ENCODE peak calls at places on chromosome 2, in four cellular contexts. X is CD8-positive, alpha-beta T cell; W is mesendoderm; G is SK-N-SH. O is an unnamed sample.

GRCh38 chr2:25358249-25358815 is 16.6 kb upstream of the DNMT3A start:
- DNase-seq in X (no peak), G (no peak), W (no peak), O (no peak)

GRCh38 chr2:152658221-152658620 is 59.0 kb downstream of the PRPF40A start:
- DNase-seq in X (no peak), G (no peak), W (no peak), O (no peak)

GRCh38 chr2:89833780-89834117 is 1142.3 kb downstream of the RPIA start:
- DNase-seq in G (no peak), W (peak; percentile 68), X (no peak), O (no peak)

GRCh38 chr2:233811087-233811486 is 33.0 kb downstream of the MROH2A start:
- DNase-seq in X (no peak), G (no peak), W (no peak), O (no peak)

GRCh38 chr2:127092306-127092705 is 14.6 kb downstream of the BIN1 start:
- DNase-seq in W (no peak), X (no peak), G (no peak), O (no peak)

GRCh38 chr2:108579631-108580030 is 45.4 kb downstream of the LIMS1 start:
- DNase-seq in X (no peak), W (no peak), G (no peak), O (no peak)

GRCh38 chr2:114022360-114023085 is 132.6 kb downstream of the ACTR3 start:
- DNase-seq in W (peak; percentile 7), G (no peak), X (no peak), O (no peak)

GRCh38 chr2:240974771-240975572 is 23.4 kb upstream of the SNED1 start:
- DNase-seq in X (no peak), W (no peak), G (no peak), O (no peak)

GRCh38 chr2:105864262-105864661 is 119.5 kb downstream of the NCK2 start:
- DNase-seq in X (no peak), W (no peak), G (no peak), O (no peak)

GRCh38 chr2:105868060-105868459 is 123.3 kb downstream of the NCK2 start:
- DNase-seq in W (no peak), X (no peak), G (no peak), O (no peak)

GRCh38 chr2:105865222-105865913 is 120.7 kb downstream of the NCK2 start:
- DNase-seq in X (no peak), G (no peak), W (no peak), O (no peak)

GRCh38 chr2:105869318-105869717 is 124.6 kb downstream of the NCK2 start:
- DNase-seq in X (no peak), W (no peak), G (no peak), O (no peak)

DNA sequence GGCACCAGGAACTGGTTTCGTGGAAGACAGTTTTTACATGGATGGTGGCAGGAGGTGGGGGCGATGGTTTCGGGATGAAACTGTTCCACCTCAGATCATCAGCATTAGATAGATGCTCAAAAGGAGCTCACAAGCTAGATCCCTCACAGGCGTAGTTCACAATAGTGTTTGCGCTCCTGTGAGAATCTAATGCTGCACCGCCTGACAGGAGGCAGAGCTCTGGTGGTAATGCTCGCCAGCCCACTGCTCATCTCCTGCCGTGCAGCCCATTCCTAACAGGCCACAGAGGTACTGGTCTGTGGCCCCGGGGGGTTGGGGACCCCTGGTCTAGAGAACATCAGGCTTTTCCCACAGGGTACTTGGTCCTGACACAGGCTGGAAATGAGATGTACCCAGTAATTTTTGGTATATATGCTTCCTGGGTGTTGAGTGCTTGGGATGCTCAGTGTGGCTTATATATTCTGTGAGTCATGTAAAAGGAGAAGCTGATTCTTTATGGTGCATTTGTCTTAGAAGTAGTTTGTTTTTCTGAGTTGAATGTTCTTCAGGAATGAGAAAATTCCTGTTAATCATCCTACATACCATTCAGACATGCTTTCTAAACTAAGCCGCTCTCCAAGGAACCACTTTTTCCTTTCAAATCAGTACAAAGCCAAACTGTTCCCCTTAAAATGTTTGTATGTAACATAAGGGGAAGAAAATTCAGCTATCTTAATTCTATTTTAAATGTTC is 121.9 kb downstream of the NCK2 start:
- DNase-seq in X (no peak), W (no peak), G (no peak), O (no peak)
- H3K4me1 ChIP-seq in X (peaks cover 90% of the 10 kb centered on the region), W (no peaks in the 10 kb centered on the region), G (peaks cover 34% of the 10 kb centered on the region), O (no peaks in the 10 kb centered on the region)

GRCh38 chr2:63589148-63589972 is 597 bp downstream of the MDH1 start:
- DNase-seq in X (no peak), W (peak; percentile 73), G (peak; percentile 19), O (peak; percentile 23)

GRCh38 chr2:63594622-63595021 is 5.9 kb downstream of the MDH1 start:
- DNase-seq in G (no peak), X (no peak), W (no peak), O (no peak)

GRCh38 chr2:63588385-63589147 is at the start of the genes MDH1 and WDPCP:
- DNase-seq in W (peak; percentile 100), G (peak; percentile 79), X (peak; percentile 92), O (peak; percentile 98)

GRCh38 chr2:63590621-63591408 is 2.1 kb downstream of the MDH1 start:
- DNase-seq in G (no peak), X (no peak), W (peak; percentile 53), O (no peak)

DNA sequence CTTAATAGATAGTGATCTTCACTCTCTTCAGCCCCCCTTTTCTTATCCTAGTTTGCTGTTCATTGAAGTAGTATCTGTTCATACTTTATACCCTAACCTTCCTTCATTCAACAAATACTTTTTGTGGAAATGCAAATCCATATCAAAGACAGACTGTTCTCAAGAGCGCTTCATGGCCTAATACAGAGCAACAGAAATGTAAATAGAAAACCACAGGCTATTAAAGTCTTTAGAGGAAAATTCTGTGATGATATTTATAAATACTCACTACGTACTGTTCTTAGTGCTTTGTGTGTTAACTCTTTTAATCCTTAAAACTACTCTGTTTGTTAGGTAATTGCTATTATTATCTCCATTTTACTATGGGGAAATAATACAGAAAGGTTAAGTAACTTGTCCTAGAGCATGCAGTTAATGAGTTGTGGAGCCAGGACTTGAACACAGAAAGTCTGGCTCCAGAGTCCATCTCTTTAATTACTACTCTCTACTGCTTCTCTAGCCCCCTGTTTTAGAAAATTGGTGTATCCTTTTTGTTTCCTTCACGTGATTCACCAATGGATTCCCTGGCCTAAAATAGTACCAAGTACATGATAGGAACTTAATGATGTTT is 2.9 kb downstream of the MDH1 start:
- DNase-seq in G (no peak), X (no peak), W (no peak), O (no peak)
- H3K4me3 ChIP-seq in G (no peak overlapping the region), X (no peak overlapping the region), W (no peak overlapping the region), O (no peak overlapping the region)

DNA sequence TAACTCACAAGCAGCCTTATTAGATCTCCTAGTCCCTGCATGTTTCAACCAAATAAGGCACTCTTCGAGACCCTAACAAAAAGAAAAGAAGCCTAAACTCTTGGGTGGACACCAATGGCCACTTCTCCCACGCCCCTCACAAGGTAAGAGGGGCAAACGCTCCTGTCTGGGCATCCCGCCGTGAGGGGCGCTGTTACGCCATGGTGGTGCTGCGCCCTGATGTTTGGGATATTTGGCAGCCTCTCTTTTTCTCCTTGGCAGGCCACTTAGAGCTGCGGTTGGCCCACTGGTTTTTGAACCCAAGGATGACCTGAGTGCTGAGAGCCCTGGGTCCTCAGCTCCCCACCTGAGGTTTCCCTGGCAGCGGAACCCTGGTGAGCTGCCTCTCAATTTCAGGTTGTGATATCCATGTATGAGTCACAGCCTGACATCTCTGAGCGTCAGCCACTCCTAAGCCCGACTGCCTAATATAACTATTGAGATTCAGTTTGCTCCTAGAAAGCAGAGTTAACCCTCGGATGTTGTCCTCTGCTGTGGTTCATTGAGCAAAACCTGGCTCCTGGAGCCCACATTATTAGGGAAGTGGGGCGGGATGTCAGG is 103.3 kb downstream of the COL6A3 start:
- DNase-seq in X (no peak), W (no peak), G (no peak), O (no peak)
- H3K4me1 ChIP-seq in X (no peaks in the 10 kb centered on the region), W (no peaks in the 10 kb centered on the region), G (peaks cover 17% of the 10 kb centered on the region), O (peaks cover 5% of the 10 kb centered on the region)

GRCh38 chr2:201260302-201260800 is at the start of gene CASP8:
- DNase-seq in W (peak; percentile 23), X (peak; percentile 69), G (no peak), O (no peak)

GRCh38 chr2:201262718-201263117 is 2.4 kb downstream of the CASP8 start:
- DNase-seq in W (no peak), G (no peak), X (no peak), O (no peak)

GRCh38 chr2:201263774-201264173 is 3.4 kb downstream of the CASP8 start:
- DNase-seq in W (no peak), X (peak; percentile 37), G (no peak), O (no peak)

GRCh38 chr2:201261471-201261870 is 1.1 kb downstream of the CASP8 start:
- DNase-seq in X (peak; percentile 68), G (no peak), W (no peak), O (no peak)

GRCh38 chr2:201261911-201262310 is 1.6 kb downstream of the CASP8 start:
- DNase-seq in G (no peak), W (no peak), X (no peak), O (no peak)
- H3K4me3 ChIP-seq in G (no peak overlapping the region), W (no peak overlapping the region), X (peak overlapping the region; percentile 56), O (no peak overlapping the region)

GRCh38 chr2:217434183-217434620 is 568.6 kb downstream of the TNS1 start:
- DNase-seq in W (peak; percentile 95), X (peak; percentile 16), G (peak; percentile 82), O (peak; percentile 75)

GRCh38 chr2:217431577-217432269 is 571.1 kb downstream of the TNS1 start:
- DNase-seq in G (no peak), X (no peak), W (no peak), O (no peak)

GRCh38 chr2:217430916-217431576 is 571.2 kb upstream of the TNP1 start:
- DNase-seq in G (no peak), X (no peak), W (no peak), O (no peak)

GRCh38 chr2:217436386-217436785 is 566.4 kb downstream of the TNS1 start:
- DNase-seq in W (no peak), G (no peak), X (no peak), O (no peak)

DNA sequence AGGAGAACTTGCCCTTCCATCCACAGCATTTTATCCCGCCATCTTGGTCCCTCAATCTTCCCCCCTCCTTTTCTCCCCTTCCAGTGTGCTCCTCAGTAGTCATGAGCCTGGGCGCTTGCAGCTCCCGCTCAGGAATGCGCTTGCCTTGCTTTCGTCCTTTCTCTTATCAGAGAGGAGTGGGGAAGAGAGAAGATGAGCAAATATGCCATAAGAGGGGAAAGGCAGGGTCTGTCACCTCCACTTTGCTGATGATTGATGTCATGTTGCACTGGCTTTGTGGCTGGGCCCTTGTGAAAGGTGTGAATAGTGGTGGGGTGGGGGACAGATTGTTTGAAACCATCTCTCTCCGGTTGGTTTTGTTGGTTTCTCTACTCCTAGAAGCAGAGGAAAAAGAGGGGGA is 569.3 kb downstream of the TNS1 start:
- DNase-seq in W (peak; percentile 77), G (no peak), X (no peak), O (no peak)
- H3K4me1 ChIP-seq in W (no peaks in the 10 kb centered on the region), G (peaks cover 45% of the 10 kb centered on the region), X (peaks cover 15% of the 10 kb centered on the region), O (peaks cover 2% of the 10 kb centered on the region)

DNA sequence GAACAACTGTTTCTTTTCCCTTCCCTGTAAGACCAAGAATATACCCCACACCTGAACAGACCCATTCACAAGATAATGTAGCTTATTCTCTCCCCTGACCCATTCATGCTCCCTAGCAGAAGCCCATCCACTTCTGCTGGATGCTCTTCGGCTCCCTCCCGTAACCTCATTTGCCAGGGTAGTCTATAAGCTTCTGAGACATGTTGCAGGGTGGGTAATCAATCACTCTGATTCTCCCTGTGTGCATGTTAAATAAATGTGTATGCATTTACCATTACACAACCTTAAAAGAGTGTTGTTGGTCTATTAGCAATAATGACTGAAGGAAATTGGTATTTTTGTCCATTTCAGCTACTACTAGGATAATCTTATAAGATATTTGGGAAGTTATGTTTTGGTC is 1.3 kb downstream of the SLC19A3 start:
- DNase-seq in X (no peak), G (no peak), W (no peak), O (no peak)
- H3K4me3 ChIP-seq in X (no peak overlapping the region), G (no peak overlapping the region), W (no peak overlapping the region), O (no peak overlapping the region)

O was measured in NT2/D1.